ENCODE peak calls at places on chromosomes 12 and 14, in nine cellular contexts. One of them, this sample, is unnamed.

GRCh38 chr12:90627180-90627896 is 327.6 kb downstream of the CCER1 start:
- DNase-seq in HFFc6: no peak
- DNase-seq in GM13976: no peak
- DNase-seq in WTC11: no peak
- DNase-seq in H1: no peak
- DNase-seq in fibroblast of lung: peak; percentile 61
- DNase-seq in BJ: no peak
- DNase-seq in epithelial cell of esophagus: peak; percentile 86
- DNase-seq in cardiac muscle cell: no peak
- DNase-seq in this sample: no peak

GRCh38 chr14:56064513-56064912 is 53.7 kb upstream of the PELI2 start:
- DNase-seq in cardiac muscle cell: no peak
- DNase-seq in fibroblast of lung: no peak
- DNase-seq in HFFc6: no peak
- DNase-seq in GM13976: no peak
- DNase-seq in WTC11: no peak
- DNase-seq in H1: no peak
- DNase-seq in BJ: no peak
- DNase-seq in epithelial cell of esophagus: no peak
- DNase-seq in this sample: no peak

GRCh38 chr12:78571953-78572352 is 292.6 kb upstream of the SYT1 start:
- DNase-seq in WTC11: peak; percentile 38
- DNase-seq in BJ: no peak
- DNase-seq in H1: peak; percentile 49
- DNase-seq in fibroblast of lung: no peak
- DNase-seq in GM13976: no peak
- DNase-seq in epithelial cell of esophagus: no peak
- DNase-seq in cardiac muscle cell: no peak
- DNase-seq in HFFc6: no peak
- DNase-seq in this sample: no peak

GRCh38 chr14:55789442-55789841 is 209.4 kb downstream of the KTN1 start:
- DNase-seq in WTC11: no peak
- DNase-seq in GM13976: no peak
- DNase-seq in BJ: no peak
- DNase-seq in HFFc6: no peak
- DNase-seq in H1: no peak
- DNase-seq in cardiac muscle cell: no peak
- DNase-seq in epithelial cell of esophagus: no peak
- DNase-seq in fibroblast of lung: no peak
- DNase-seq in this sample: no peak

GRCh38 chr12:54591001-54591591 is 2.6 kb upstream of the PPP1R1A start:
- DNase-seq in WTC11: no peak
- DNase-seq in BJ: no peak
- DNase-seq in GM13976: no peak
- DNase-seq in fibroblast of lung: no peak
- DNase-seq in epithelial cell of esophagus: peak; percentile 23
- DNase-seq in HFFc6: peak; percentile 18
- DNase-seq in H1: no peak
- DNase-seq in cardiac muscle cell: peak; percentile 84
- DNase-seq in this sample: no peak

GRCh38 chr12:56020437-56021189 is at the start of gene IKZF4:
- DNase-seq in fibroblast of lung: peak; percentile 36
- DNase-seq in HFFc6: no peak
- DNase-seq in epithelial cell of esophagus: no peak
- DNase-seq in GM13976: no peak
- DNase-seq in BJ: no peak
- DNase-seq in WTC11: peak; percentile 72
- DNase-seq in cardiac muscle cell: peak; percentile 92
- DNase-seq in H1: peak; percentile 81
- DNase-seq in this sample: no peak

GRCh38 chr14:61280092-61280525 is 1.0 kb downstream of the TMEM30B start:
- DNase-seq in H1: peak; percentile 53
- DNase-seq in epithelial cell of esophagus: peak; percentile 55
- DNase-seq in fibroblast of lung: no peak
- DNase-seq in cardiac muscle cell: no peak
- DNase-seq in BJ: no peak
- DNase-seq in GM13976: no peak
- DNase-seq in WTC11: no peak
- DNase-seq in HFFc6: no peak
- DNase-seq in this sample: no peak

GRCh38 chr14:54564071-54564798 is 2.7 kb upstream of the SAMD4A start:
- DNase-seq in fibroblast of lung: peak; percentile 26
- DNase-seq in epithelial cell of esophagus: peak; percentile 51
- DNase-seq in BJ: no peak
- DNase-seq in WTC11: no peak
- DNase-seq in GM13976: peak; percentile 38
- DNase-seq in cardiac muscle cell: peak; percentile 34
- DNase-seq in HFFc6: no peak
- DNase-seq in H1: no peak
- DNase-seq in this sample: no peak

GRCh38 chr12:77521458-77522115 is 309.1 kb upstream of the NAV3 start:
- DNase-seq in GM13976: no peak
- DNase-seq in BJ: peak; percentile 24
- DNase-seq in HFFc6: no peak
- DNase-seq in cardiac muscle cell: no peak
- DNase-seq in H1: no peak
- DNase-seq in epithelial cell of esophagus: no peak
- DNase-seq in WTC11: no peak
- DNase-seq in fibroblast of lung: peak; percentile 70
- DNase-seq in this sample: no peak

GRCh38 chr14:37565550-37565949 is 29.5 kb downstream of the FOXA1 start:
- DNase-seq in WTC11: peak; percentile 21
- DNase-seq in epithelial cell of esophagus: no peak
- DNase-seq in cardiac muscle cell: no peak
- DNase-seq in H1: no peak
- DNase-seq in GM13976: no peak
- DNase-seq in fibroblast of lung: no peak
- DNase-seq in HFFc6: no peak
- DNase-seq in BJ: no peak
- DNase-seq in this sample: no peak
- TF ChIP-seq CTCF in WTC11: peak; percentile 23
- TF ChIP-seq CTCF in epithelial cell of esophagus: peak; percentile 36
- TF ChIP-seq CTCF in cardiac muscle cell: peak; percentile 26
- TF ChIP-seq CTCF in H1: peak; percentile 60
- TF ChIP-seq CTCF in GM13976: no peak
- TF ChIP-seq CTCF in fibroblast of lung: peak; percentile 36
- TF ChIP-seq CTCF in HFFc6: peak; percentile 62
- TF ChIP-seq CTCF in BJ: peak; percentile 17
- TF ChIP-seq CTCF in this sample: no peak

DNA sequence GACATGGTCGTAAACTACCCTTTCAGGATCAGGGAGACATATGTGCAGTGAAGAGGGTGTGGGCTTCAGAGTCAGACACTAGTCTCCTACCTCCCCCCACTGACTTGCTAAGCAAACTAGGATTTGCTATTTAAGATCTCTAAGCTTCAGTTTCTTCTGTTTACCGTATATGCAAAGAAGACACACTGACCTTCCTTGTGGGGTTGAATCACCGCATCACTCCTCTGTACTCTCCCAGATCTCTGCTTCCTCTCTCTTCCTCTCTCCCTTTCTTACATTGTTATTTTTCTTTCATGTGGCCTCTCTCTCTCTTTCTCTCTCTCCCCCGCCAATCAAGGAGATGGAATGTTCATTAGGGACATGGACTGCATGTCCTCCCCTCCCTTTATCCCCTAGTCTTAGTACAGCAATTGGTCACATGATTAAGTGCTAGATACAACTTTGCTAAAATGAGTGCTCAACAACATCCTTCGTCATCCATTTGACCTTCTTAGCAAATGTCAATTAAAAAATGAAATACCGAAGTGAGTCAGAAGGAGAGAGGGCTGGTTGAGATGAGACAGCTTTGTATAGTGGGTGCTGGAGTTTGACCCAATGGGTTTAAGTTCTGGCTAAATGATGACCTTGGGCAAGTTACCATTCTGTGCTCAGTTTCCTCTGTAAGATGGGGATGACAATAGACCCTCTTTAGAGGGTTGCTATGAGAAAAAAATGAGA is 91.8 kb downstream of the TMX1 start:
- DNase-seq in cardiac muscle cell: no peak
- DNase-seq in fibroblast of lung: no peak
- DNase-seq in HFFc6: no peak
- DNase-seq in WTC11: no peak
- DNase-seq in epithelial cell of esophagus: no peak
- DNase-seq in GM13976: no peak
- DNase-seq in BJ: no peak
- DNase-seq in H1: no peak
- DNase-seq in this sample: no peak
- TF ChIP-seq CTCF in cardiac muscle cell: no peak
- TF ChIP-seq CTCF in fibroblast of lung: no peak
- TF ChIP-seq CTCF in HFFc6: no peak
- TF ChIP-seq CTCF in WTC11: no peak
- TF ChIP-seq CTCF in epithelial cell of esophagus: no peak
- TF ChIP-seq CTCF in GM13976: no peak
- TF ChIP-seq CTCF in BJ: no peak
- TF ChIP-seq CTCF in H1: no peak
- TF ChIP-seq CTCF in this sample: no peak

DNA sequence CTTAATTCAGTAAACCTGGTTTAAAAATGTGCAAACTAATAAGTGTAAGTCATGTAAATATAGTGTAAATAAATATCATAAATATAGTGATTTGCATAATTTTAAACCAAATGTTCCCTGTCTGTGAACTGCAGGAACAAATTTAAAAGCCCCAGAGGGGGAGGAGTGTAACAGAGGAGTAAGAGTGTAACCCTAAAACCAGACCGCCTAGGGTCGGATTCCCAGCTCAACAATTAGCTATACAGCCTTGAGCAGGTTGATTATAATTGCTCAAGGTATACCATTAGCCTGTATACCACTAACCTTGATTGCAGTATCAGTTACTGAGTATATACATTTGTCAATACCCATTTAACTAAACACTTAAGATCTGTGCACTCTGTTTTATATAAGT is 218.4 kb downstream of the ADAMTS20 start:
- DNase-seq in H1: no peak
- DNase-seq in HFFc6: no peak
- DNase-seq in cardiac muscle cell: no peak
- DNase-seq in epithelial cell of esophagus: no peak
- DNase-seq in GM13976: no peak
- DNase-seq in WTC11: no peak
- DNase-seq in BJ: no peak
- DNase-seq in fibroblast of lung: no peak
- DNase-seq in this sample: no peak
- TF ChIP-seq CTCF in H1: no peak
- TF ChIP-seq CTCF in HFFc6: no peak
- TF ChIP-seq CTCF in cardiac muscle cell: no peak
- TF ChIP-seq CTCF in epithelial cell of esophagus: no peak
- TF ChIP-seq CTCF in GM13976: no peak
- TF ChIP-seq CTCF in WTC11: no peak
- TF ChIP-seq CTCF in BJ: no peak
- TF ChIP-seq CTCF in fibroblast of lung: no peak
- TF ChIP-seq CTCF in this sample: no peak

DNA sequence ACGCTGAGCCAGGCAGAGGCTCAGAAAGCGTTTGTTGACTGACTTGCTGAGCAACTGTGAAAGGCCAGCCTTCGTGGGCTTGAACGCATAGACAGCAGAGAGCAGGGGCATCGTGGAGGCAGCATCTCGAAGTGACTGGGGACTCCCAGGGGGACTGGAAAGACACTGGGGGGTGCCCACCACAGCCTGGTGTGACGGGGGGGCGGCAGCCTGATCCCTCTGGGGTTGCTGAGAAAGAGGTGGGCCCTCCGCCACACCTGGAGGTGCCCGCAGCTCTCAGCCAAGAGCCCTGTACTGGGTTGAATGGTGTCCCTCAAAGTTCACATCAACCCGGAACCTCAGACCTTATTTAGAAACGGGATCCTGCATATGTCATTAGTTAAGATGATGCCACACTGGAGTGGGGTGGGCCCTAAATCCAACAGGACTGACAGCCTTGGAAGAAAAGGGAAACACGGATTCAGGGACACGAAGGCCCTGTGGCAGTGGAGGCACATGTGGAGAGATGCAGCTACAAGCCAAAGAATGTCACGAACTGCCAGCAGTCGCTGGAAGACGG is 84.6 kb downstream of the RFLNA start:
- DNase-seq in epithelial cell of esophagus: no peak
- DNase-seq in cardiac muscle cell: no peak
- DNase-seq in fibroblast of lung: no peak
- DNase-seq in BJ: no peak
- DNase-seq in H1: no peak
- DNase-seq in GM13976: no peak
- DNase-seq in HFFc6: no peak
- DNase-seq in WTC11: no peak
- DNase-seq in this sample: no peak
- TF ChIP-seq CTCF in epithelial cell of esophagus: no peak
- TF ChIP-seq CTCF in cardiac muscle cell: no peak
- TF ChIP-seq CTCF in fibroblast of lung: no peak
- TF ChIP-seq CTCF in BJ: no peak
- TF ChIP-seq CTCF in H1: no peak
- TF ChIP-seq CTCF in GM13976: no peak
- TF ChIP-seq CTCF in HFFc6: no peak
- TF ChIP-seq CTCF in WTC11: no peak
- TF ChIP-seq CTCF in this sample: no peak

GRCh38 chr14:99538275-99538674 is 57.1 kb downstream of the CCNK start:
- DNase-seq in BJ: no peak
- DNase-seq in GM13976: no peak
- DNase-seq in WTC11: no peak
- DNase-seq in HFFc6: no peak
- DNase-seq in epithelial cell of esophagus: no peak
- DNase-seq in fibroblast of lung: peak; percentile 56
- DNase-seq in cardiac muscle cell: no peak
- DNase-seq in H1: no peak
- DNase-seq in this sample: no peak
- TF ChIP-seq CTCF in BJ: no peak
- TF ChIP-seq CTCF in GM13976: no peak
- TF ChIP-seq CTCF in WTC11: no peak
- TF ChIP-seq CTCF in HFFc6: peak; percentile 44
- TF ChIP-seq CTCF in epithelial cell of esophagus: peak; percentile 7
- TF ChIP-seq CTCF in fibroblast of lung: peak; percentile 18
- TF ChIP-seq CTCF in cardiac muscle cell: peak; percentile 12
- TF ChIP-seq CTCF in H1: no peak
- TF ChIP-seq CTCF in this sample: no peak

GRCh38 chr12:127810026-127810425 is 456.9 kb upstream of the TMEM132C start:
- DNase-seq in HFFc6: peak; percentile 66
- DNase-seq in BJ: peak; percentile 95
- DNase-seq in fibroblast of lung: peak; percentile 99
- DNase-seq in GM13976: no peak
- DNase-seq in epithelial cell of esophagus: peak; percentile 19
- DNase-seq in cardiac muscle cell: no peak
- DNase-seq in H1: no peak
- DNase-seq in WTC11: no peak
- DNase-seq in this sample: no peak
- TF ChIP-seq CTCF in HFFc6: no peak
- TF ChIP-seq CTCF in BJ: peak; percentile 12
- TF ChIP-seq CTCF in fibroblast of lung: no peak
- TF ChIP-seq CTCF in GM13976: no peak
- TF ChIP-seq CTCF in epithelial cell of esophagus: no peak
- TF ChIP-seq CTCF in cardiac muscle cell: no peak
- TF ChIP-seq CTCF in H1: no peak
- TF ChIP-seq CTCF in WTC11: no peak
- TF ChIP-seq CTCF in this sample: no peak

This sample was measured in mesothelial cell of epicardium.